ENCODE peak calls at places on chromosomes 16 and 17, in seven cellular contexts. X is suprapubic skin, L is IMR-90, E is GM23338, S is left lung, Z is heart right ventricle, F is stomach. N is an unnamed sample.

GRCh38 chr16:20568404-20568803 is 7.8 kb downstream of the ACSM2B start:
- DNase-seq in X (no peak), L (no peak), E (no peak), S (no peak), Z (no peak), F (no peak), N (no peak)

GRCh38 chr17:46984341-46984740 is 5.3 kb upstream of the RPRML start:
- DNase-seq in X (no peak), L (no peak), E (no peak), S (no peak), Z (no peak), F (no peak), N (peak; percentile 27)

GRCh38 chr16:57536306-57537193 is at the start of gene CCDC102A:
- DNase-seq in X (no peak), L (no peak), E (peak; percentile 74), S (no peak), Z (no peak), F (peak; percentile 28), N (peak; percentile 55)

GRCh38 chr16:35516551-35516950 is 2057.1 kb downstream of the TP53TG3F start:
- DNase-seq in X (no peak), L (no peak), E (no peak), S (no peak), Z (no peak), F (no peak), N (no peak)

GRCh38 chr17:81148986-81149533 is 16.2 kb upstream of the PVALEF start:
- DNase-seq in X (no peak), L (no peak), E (no peak), S (no peak), Z (no peak), F (no peak), N (no peak)

GRCh38 chr17:4636474-4637100 is 4.9 kb downstream of the ALOX15 start:
- DNase-seq in X (no peak), L (no peak), E (no peak), S (no peak), Z (no peak), F (no peak), N (no peak)

GRCh38 chr17:21548236-21548635 is 144.1 kb upstream of the KCNJ18 start:
- DNase-seq in X (no peak), L (no peak), E (no peak), S (no peak), Z (no peak), F (no peak), N (no peak)

GRCh38 chr16:2486645-2487516 is 12.0 kb downstream of the TBC1D24 start:
- DNase-seq in X (no peak), L (peak; percentile 23), E (no peak), S (peak; percentile 90), Z (peak; percentile 59), F (peak; percentile 81), N (peak; percentile 76)

DNA sequence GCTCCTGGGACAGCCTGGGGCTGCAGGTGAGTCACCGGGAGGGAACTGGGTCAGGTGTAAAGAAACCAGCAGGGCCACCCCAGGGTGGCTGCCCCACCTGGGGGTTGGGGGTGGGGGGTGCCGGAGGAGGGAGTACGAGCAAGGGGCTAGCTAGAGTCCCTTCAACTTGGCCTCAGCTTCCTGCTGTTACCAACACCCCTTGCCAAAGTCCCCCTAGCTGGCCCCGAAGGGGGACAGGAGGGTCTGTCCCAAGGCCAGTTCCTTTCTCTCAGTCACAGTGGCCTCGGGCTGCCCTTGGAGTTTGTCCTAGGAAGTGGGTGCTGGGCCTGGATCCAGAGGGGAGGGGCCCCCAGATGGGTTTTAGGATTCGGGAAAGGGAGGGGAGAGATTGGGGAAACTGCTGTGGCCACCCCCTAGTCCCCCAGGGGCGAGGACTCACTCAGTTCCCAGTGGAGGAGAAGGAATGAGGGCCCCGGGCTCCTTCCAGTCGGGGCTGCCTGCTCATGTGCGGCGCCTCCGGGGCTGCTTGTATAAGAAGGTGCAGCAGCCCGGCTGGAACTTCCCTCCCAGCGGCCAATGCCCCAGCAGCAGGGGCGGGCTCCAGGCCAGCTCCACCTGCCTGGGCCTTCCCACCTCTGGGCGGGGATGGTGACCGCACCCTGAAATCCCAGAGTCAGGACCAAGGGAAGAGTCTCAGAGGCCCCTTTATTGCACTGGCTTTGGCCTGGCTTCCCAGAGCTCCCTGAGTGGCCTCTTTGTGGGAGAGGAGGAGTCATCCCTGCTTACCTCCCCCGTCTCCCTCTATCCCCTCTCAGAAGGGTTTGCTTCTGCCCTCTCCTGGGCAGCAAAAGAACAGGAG is 7.3 kb downstream of the ARHGAP27 start:
- DNase-seq in X (no peak), L (peak; percentile 74), E (peak; percentile 93), S (peak; percentile 92), Z (no peak), F (peak; percentile 92), N (peak; percentile 89)
- TF ChIP-seq CTCF in X (peak; percentile 38), L (peak; percentile 59), E (peak; percentile 84), S (peak; percentile 15), Z (peak; percentile 38), F (no peak), N (peak; percentile 31)

GRCh38 chr16:11966173-11966572 is 1.2 kb downstream of the TNFRSF17 start:
- DNase-seq in X (no peak), L (no peak), E (no peak), S (no peak), Z (no peak), F (no peak), N (no peak)

GRCh38 chr16:11968577-11968976 is 3.6 kb downstream of the TNFRSF17 start:
- DNase-seq in X (no peak), L (no peak), E (no peak), S (no peak), Z (no peak), F (no peak), N (no peak)

GRCh38 chr16:11964761-11965539 is at the start of gene TNFRSF17:
- DNase-seq in X (no peak), L (peak; percentile 37), E (no peak), S (no peak), Z (no peak), F (no peak), N (no peak)

GRCh38 chr16:11967195-11967911 is 2.3 kb downstream of the TNFRSF17 start:
- DNase-seq in X (no peak), L (no peak), E (no peak), S (no peak), Z (no peak), F (no peak), N (no peak)

DNA sequence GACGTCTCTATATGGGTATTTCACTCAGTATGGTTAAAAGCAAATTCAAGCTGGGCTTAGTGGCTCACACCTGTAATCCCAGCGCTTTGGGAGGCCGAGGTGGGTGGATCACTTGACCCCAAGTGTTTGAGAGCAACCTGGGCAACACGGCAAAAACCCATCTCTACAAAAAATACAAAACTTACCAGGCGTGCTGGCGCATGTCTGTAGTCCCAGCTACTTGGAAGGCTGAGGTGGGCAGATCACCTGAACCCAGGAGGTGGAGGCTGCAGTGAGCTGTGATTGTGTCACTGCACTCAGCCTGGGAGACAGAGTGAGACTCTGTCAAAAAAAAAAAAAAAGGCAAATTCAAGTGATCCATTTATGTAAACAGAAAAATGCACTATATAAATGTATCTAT is 1.3 kb upstream of the TNFRSF17 start:
- DNase-seq in X (no peak), L (no peak), E (no peak), S (no peak), Z (no peak), F (no peak), N (no peak)
- H3K27ac ChIP-seq in X (no peak overlapping the region), L (no peak overlapping the region), E (no peak overlapping the region), S (no peak overlapping the region), Z (no peak overlapping the region), F (no peak overlapping the region), N (no peak overlapping the region)

DNA sequence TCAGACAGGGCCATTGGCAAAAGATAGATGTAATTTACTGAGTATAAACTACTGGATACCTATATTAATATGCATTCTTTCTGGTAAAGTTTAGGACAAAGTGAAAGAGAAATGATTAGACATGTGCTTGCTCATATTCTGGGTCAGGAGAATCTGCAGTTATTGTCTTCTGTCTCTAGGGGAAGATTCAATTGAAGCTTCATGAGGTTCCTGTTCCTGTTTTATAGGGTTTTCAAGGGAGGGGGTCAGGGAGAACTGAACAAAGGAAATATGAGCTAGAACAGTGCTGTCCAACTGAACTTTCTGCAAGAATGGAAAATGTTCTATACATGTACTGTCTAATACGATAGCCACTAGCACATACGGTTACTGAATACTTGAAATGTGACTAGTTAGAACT is 59.3 kb upstream of the CORO6 start:
- DNase-seq in X (no peak), L (no peak), E (no peak), S (no peak), Z (no peak), F (no peak), N (no peak)
- TF ChIP-seq CTCF in X (no peak), L (no peak), E (no peak), S (peak; percentile 26), Z (peak; percentile 37), F (no peak), N (no peak)

GRCh38 chr17:67819722-67820121 is 5.6 kb upstream of the BPTF start:
- DNase-seq in X (no peak), L (no peak), E (no peak), S (no peak), Z (no peak), F (no peak), N (no peak)

GRCh38 chr17:67818110-67819002 is 6.9 kb upstream of the BPTF start:
- DNase-seq in X (no peak), L (no peak), E (no peak), S (no peak), Z (no peak), F (no peak), N (no peak)

GRCh38 chr17:67810464-67810863 is 14.8 kb upstream of the BPTF start:
- DNase-seq in X (no peak), L (no peak), E (no peak), S (no peak), Z (no peak), F (no peak), N (no peak)

GRCh38 chr17:67813803-67814180 is 11.5 kb upstream of the BPTF start:
- DNase-seq in X (no peak), L (no peak), E (no peak), S (no peak), Z (no peak), F (no peak), N (no peak)
- H3K27ac ChIP-seq in X (no peak overlapping the region), L (no peak overlapping the region), E (no peak overlapping the region), S (no peak overlapping the region), Z (no peak overlapping the region), F (no peak overlapping the region), N (no peak overlapping the region)

DNA sequence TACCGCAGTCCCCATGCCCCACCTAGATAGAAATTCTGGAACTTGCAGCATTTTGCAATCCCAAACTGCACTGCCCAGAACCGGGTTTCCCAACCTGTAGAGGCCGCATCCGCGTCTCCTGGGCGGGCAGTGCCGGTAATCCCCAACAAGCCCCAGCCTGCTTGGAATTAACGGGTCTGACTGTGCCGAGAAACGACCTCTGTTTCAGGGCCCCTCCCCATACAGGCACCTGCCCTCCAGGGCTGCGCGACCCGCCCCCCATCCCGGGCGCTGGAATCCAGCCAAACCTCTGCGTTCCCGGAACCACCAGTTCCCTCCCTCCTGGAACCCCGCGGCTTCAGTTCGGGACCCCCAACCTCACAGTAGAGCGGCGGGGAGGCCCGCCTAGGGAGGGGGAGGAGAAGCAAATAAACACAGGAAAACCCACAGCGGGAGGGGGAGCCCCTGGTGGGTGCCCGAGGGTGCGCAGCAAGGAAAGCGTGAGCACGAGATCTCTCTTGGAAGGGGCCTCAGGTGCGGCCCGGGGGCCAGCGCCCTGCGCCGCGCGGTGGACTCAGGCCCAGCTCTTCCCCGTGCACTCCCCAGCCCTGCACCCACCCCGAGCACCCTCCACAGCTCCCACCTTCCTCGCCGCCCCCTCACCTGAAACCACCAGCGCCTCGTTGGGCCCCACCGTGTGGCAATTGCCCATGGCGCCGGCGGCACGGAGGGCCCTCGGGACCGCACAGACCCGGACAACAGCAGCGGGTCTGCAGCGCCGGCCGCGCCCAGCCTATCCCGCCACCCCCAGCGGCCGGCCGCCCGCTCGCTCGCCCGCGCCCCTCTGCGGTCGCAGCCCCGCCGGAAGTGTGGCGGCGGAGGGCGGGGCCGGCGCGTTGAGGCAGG is at the start of gene FLOT2:
- DNase-seq in X (peak; percentile 90), L (peak; percentile 30), E (peak; percentile 88), S (peak; percentile 91), Z (peak; percentile 64), F (peak; percentile 54), N (peak; percentile 61)
- TF ChIP-seq CTCF in X (peak; percentile 12), L (peak; percentile 27), E (no peak), S (peak; percentile 30), Z (no peak), F (no peak), N (peak; percentile 39)

N was measured in body of pancreas.